ENCODE peak calls at places on chromosomes 12 and 14, in nine cellular contexts. One of them, this sample, is unnamed.

GRCh38 chr14:89600950-89601826 is 184.2 kb upstream of the FOXN3 start:
- DNase-seq in uterus: no peak
- DNase-seq in K562: no peak
- DNase-seq in HCT116: no peak
- DNase-seq in heart left ventricle: no peak
- DNase-seq in body of pancreas: no peak
- DNase-seq in stomach: no peak
- DNase-seq in suprapubic skin: no peak
- DNase-seq in H1: no peak
- DNase-seq in this sample: no peak

GRCh38 chr14:36659010-36659821 is 2.4 kb upstream of the PAX9 start:
- DNase-seq in uterus: no peak
- DNase-seq in K562: no peak
- DNase-seq in HCT116: no peak
- DNase-seq in heart left ventricle: no peak
- DNase-seq in body of pancreas: no peak
- DNase-seq in stomach: no peak
- DNase-seq in suprapubic skin: no peak
- DNase-seq in H1: no peak
- DNase-seq in this sample: no peak

GRCh38 chr14:20546877-20547276 is 14.0 kb downstream of the RNASE9 start:
- DNase-seq in uterus: no peak
- DNase-seq in K562: peak; percentile 12
- DNase-seq in HCT116: no peak
- DNase-seq in heart left ventricle: no peak
- DNase-seq in body of pancreas: no peak
- DNase-seq in stomach: no peak
- DNase-seq in suprapubic skin: no peak
- DNase-seq in H1: no peak
- DNase-seq in this sample: no peak

GRCh38 chr12:21551811-21552469 is 25.8 kb downstream of the SPX start:
- DNase-seq in uterus: no peak
- DNase-seq in K562: no peak
- DNase-seq in HCT116: no peak
- DNase-seq in heart left ventricle: no peak
- DNase-seq in body of pancreas: no peak
- DNase-seq in stomach: no peak
- DNase-seq in suprapubic skin: no peak
- DNase-seq in H1: no peak
- DNase-seq in this sample: no peak

GRCh38 chr12:62351326-62351725 is 91.1 kb downstream of the USP15 start:
- DNase-seq in uterus: no peak
- DNase-seq in K562: no peak
- DNase-seq in HCT116: no peak
- DNase-seq in heart left ventricle: no peak
- DNase-seq in body of pancreas: no peak
- DNase-seq in stomach: no peak
- DNase-seq in suprapubic skin: no peak
- DNase-seq in H1: no peak
- DNase-seq in this sample: no peak

GRCh38 chr12:53937596-53938275 is 895 bp upstream of the HOXC13 start:
- DNase-seq in uterus: no peak
- DNase-seq in K562: no peak
- DNase-seq in HCT116: no peak
- DNase-seq in heart left ventricle: no peak
- DNase-seq in body of pancreas: no peak
- DNase-seq in stomach: no peak
- DNase-seq in suprapubic skin: no peak
- DNase-seq in H1: no peak
- DNase-seq in this sample: no peak

GRCh38 chr14:32010561-32011188 is 66.4 kb upstream of the ARHGAP5 start:
- DNase-seq in uterus: no peak
- DNase-seq in K562: peak; percentile 49
- DNase-seq in HCT116: peak; percentile 73
- DNase-seq in heart left ventricle: no peak
- DNase-seq in body of pancreas: no peak
- DNase-seq in stomach: no peak
- DNase-seq in suprapubic skin: no peak
- DNase-seq in H1: no peak
- DNase-seq in this sample: peak; percentile 53

GRCh38 chr14:36268957-36269734 is 51.3 kb downstream of the MBIP start:
- DNase-seq in uterus: no peak
- DNase-seq in K562: no peak
- DNase-seq in HCT116: no peak
- DNase-seq in heart left ventricle: no peak
- DNase-seq in body of pancreas: no peak
- DNase-seq in stomach: no peak
- DNase-seq in suprapubic skin: no peak
- DNase-seq in H1: no peak
- DNase-seq in this sample: no peak

GRCh38 chr12:126952106-126953007 is 1314.6 kb upstream of the TMEM132C start:
- DNase-seq in uterus: no peak
- DNase-seq in K562: peak; percentile 16
- DNase-seq in HCT116: no peak
- DNase-seq in heart left ventricle: no peak
- DNase-seq in body of pancreas: no peak
- DNase-seq in stomach: no peak
- DNase-seq in suprapubic skin: no peak
- DNase-seq in H1: no peak
- DNase-seq in this sample: no peak

GRCh38 chr14:34018564-34019244 is 67.8 kb upstream of the EGLN3 start:
- DNase-seq in uterus: peak; percentile 59
- DNase-seq in K562: no peak
- DNase-seq in HCT116: no peak
- DNase-seq in heart left ventricle: peak; percentile 53
- DNase-seq in body of pancreas: no peak
- DNase-seq in stomach: no peak
- DNase-seq in suprapubic skin: peak; percentile 69
- DNase-seq in H1: no peak
- DNase-seq in this sample: no peak

GRCh38 chr12:56596815-56597214 is 33.3 kb downstream of the BAZ2A start:
- DNase-seq in uterus: no peak
- DNase-seq in K562: no peak
- DNase-seq in HCT116: no peak
- DNase-seq in heart left ventricle: no peak
- DNase-seq in body of pancreas: no peak
- DNase-seq in stomach: no peak
- DNase-seq in suprapubic skin: no peak
- DNase-seq in H1: no peak
- DNase-seq in this sample: no peak

GRCh38 chr14:65062096-65063075 is 39.9 kb downstream of the MAX start:
- DNase-seq in uterus: no peak
- DNase-seq in K562: no peak
- DNase-seq in HCT116: no peak
- DNase-seq in heart left ventricle: no peak
- DNase-seq in body of pancreas: no peak
- DNase-seq in stomach: no peak
- DNase-seq in suprapubic skin: no peak
- DNase-seq in H1: no peak
- DNase-seq in this sample: no peak

GRCh38 chr14:41229824-41230223 is 376.9 kb upstream of the LRFN5 start:
- DNase-seq in uterus: no peak
- DNase-seq in K562: no peak
- DNase-seq in HCT116: no peak
- DNase-seq in heart left ventricle: no peak
- DNase-seq in body of pancreas: no peak
- DNase-seq in stomach: no peak
- DNase-seq in suprapubic skin: no peak
- DNase-seq in H1: no peak
- DNase-seq in this sample: no peak

GRCh38 chr12:85641796-85642195 is 194.4 kb downstream of the RASSF9 start:
- DNase-seq in uterus: no peak
- DNase-seq in K562: no peak
- DNase-seq in HCT116: no peak
- DNase-seq in heart left ventricle: no peak
- DNase-seq in body of pancreas: no peak
- DNase-seq in stomach: no peak
- DNase-seq in suprapubic skin: no peak
- DNase-seq in H1: no peak
- DNase-seq in this sample: no peak

GRCh38 chr12:104710940-104711725 is 247.0 kb downstream of the SLC41A2 start:
- DNase-seq in uterus: no peak
- DNase-seq in K562: no peak
- DNase-seq in HCT116: no peak
- DNase-seq in heart left ventricle: no peak
- DNase-seq in body of pancreas: no peak
- DNase-seq in stomach: no peak
- DNase-seq in suprapubic skin: no peak
- DNase-seq in H1: no peak
- DNase-seq in this sample: no peak

GRCh38 chr12:52818376-52818775 is 4.5 kb upstream of the KRT4 start:
- DNase-seq in uterus: no peak
- DNase-seq in K562: no peak
- DNase-seq in HCT116: no peak
- DNase-seq in heart left ventricle: no peak
- DNase-seq in body of pancreas: no peak
- DNase-seq in stomach: no peak
- DNase-seq in suprapubic skin: no peak
- DNase-seq in H1: no peak
- DNase-seq in this sample: no peak

GRCh38 chr14:76976623-76977005 is 51.9 kb downstream of the IRF2BPL start:
- DNase-seq in uterus: no peak
- DNase-seq in K562: no peak
- DNase-seq in HCT116: no peak
- DNase-seq in heart left ventricle: no peak
- DNase-seq in body of pancreas: no peak
- DNase-seq in stomach: no peak
- DNase-seq in suprapubic skin: no peak
- DNase-seq in H1: no peak
- DNase-seq in this sample: no peak

GRCh38 chr14:76975865-76976622 is 52.5 kb downstream of the IRF2BPL start:
- DNase-seq in uterus: no peak
- DNase-seq in K562: peak; percentile 8
- DNase-seq in HCT116: no peak
- DNase-seq in heart left ventricle: no peak
- DNase-seq in body of pancreas: peak; percentile 50
- DNase-seq in stomach: no peak
- DNase-seq in suprapubic skin: no peak
- DNase-seq in H1: no peak
- DNase-seq in this sample: no peak

GRCh38 chr14:76981670-76982069 is 46.8 kb downstream of the IRF2BPL start:
- DNase-seq in uterus: no peak
- DNase-seq in K562: no peak
- DNase-seq in HCT116: no peak
- DNase-seq in heart left ventricle: no peak
- DNase-seq in body of pancreas: no peak
- DNase-seq in stomach: no peak
- DNase-seq in suprapubic skin: no peak
- DNase-seq in H1: no peak
- DNase-seq in this sample: no peak

GRCh38 chr14:76975051-76975450 is 53.5 kb downstream of the IRF2BPL start:
- DNase-seq in uterus: no peak
- DNase-seq in K562: no peak
- DNase-seq in HCT116: no peak
- DNase-seq in heart left ventricle: no peak
- DNase-seq in body of pancreas: no peak
- DNase-seq in stomach: no peak
- DNase-seq in suprapubic skin: no peak
- DNase-seq in H1: no peak
- DNase-seq in this sample: no peak

GRCh38 chr14:76977793-76978730 is 50.4 kb downstream of the IRF2BPL start:
- DNase-seq in uterus: peak; percentile 79
- DNase-seq in K562: peak; percentile 85
- DNase-seq in HCT116: no peak
- DNase-seq in heart left ventricle: peak; percentile 77
- DNase-seq in body of pancreas: peak; percentile 37
- DNase-seq in stomach: peak; percentile 41
- DNase-seq in suprapubic skin: peak; percentile 88
- DNase-seq in H1: no peak
- DNase-seq in this sample: peak; percentile 51
- TF ChIP-seq POLR2A in uterus: no peak
- TF ChIP-seq POLR2A in K562: no peak
- TF ChIP-seq POLR2A in HCT116: no peak
- TF ChIP-seq POLR2A in heart left ventricle: no peak
- TF ChIP-seq POLR2A in body of pancreas: no peak
- TF ChIP-seq POLR2A in stomach: no peak
- TF ChIP-seq POLR2A in suprapubic skin: no peak
- TF ChIP-seq POLR2A in H1: no peak
- TF ChIP-seq POLR2A in this sample: no peak

DNA sequence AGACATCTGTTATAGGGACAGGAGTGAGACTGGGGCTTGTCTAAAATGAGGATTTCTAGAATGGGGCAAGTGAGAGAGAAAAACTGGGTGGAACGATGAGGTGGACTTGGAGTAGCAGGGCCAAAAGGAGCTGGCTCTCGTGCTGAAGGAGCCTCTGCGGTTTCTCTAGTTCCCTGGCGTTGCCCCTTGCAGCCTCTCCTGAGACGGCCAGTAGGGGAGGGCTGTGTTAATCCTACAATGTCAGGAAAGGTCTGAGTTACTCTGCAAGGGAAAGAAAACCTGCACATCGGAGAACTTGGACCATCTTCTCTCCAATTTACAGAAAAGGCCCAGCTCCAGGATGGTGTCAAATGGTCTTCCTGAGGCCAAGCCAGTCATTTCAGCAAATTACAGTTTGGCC is 963.8 kb upstream of the FLRT2 start:
- DNase-seq in uterus: no peak
- DNase-seq in K562: no peak
- DNase-seq in HCT116: no peak
- DNase-seq in heart left ventricle: no peak
- DNase-seq in body of pancreas: no peak
- DNase-seq in stomach: no peak
- DNase-seq in suprapubic skin: no peak
- DNase-seq in H1: no peak
- DNase-seq in this sample: no peak
- H3K9me3 ChIP-seq in uterus: no peaks in the 10 kb centered on the region
- H3K9me3 ChIP-seq in K562: no peaks in the 10 kb centered on the region
- H3K9me3 ChIP-seq in HCT116: peaks cover 3% of the 10 kb centered on the region
- H3K9me3 ChIP-seq in heart left ventricle: no peaks in the 10 kb centered on the region
- H3K9me3 ChIP-seq in body of pancreas: no peaks in the 10 kb centered on the region
- H3K9me3 ChIP-seq in stomach: no peaks in the 10 kb centered on the region
- H3K9me3 ChIP-seq in suprapubic skin: no peaks in the 10 kb centered on the region
- H3K9me3 ChIP-seq in H1: no peaks in the 10 kb centered on the region
- H3K9me3 ChIP-seq in this sample: no peaks in the 10 kb centered on the region

GRCh38 chr12:31759621-31760459 is 31.0 kb upstream of the AMN1 start:
- DNase-seq in uterus: no peak
- DNase-seq in K562: no peak
- DNase-seq in HCT116: no peak
- DNase-seq in heart left ventricle: no peak
- DNase-seq in body of pancreas: peak; percentile 16
- DNase-seq in stomach: no peak
- DNase-seq in suprapubic skin: no peak
- DNase-seq in H1: no peak
- DNase-seq in this sample: no peak

GRCh38 chr12:31752450-31752849 is 23.6 kb upstream of the AMN1 start:
- DNase-seq in uterus: no peak
- DNase-seq in K562: no peak
- DNase-seq in HCT116: no peak
- DNase-seq in heart left ventricle: peak; percentile 31
- DNase-seq in body of pancreas: no peak
- DNase-seq in stomach: no peak
- DNase-seq in suprapubic skin: no peak
- DNase-seq in H1: no peak
- DNase-seq in this sample: no peak

GRCh38 chr12:31756977-31757420 is 28.2 kb upstream of the AMN1 start:
- DNase-seq in uterus: no peak
- DNase-seq in K562: peak; percentile 70
- DNase-seq in HCT116: peak; percentile 52
- DNase-seq in heart left ventricle: no peak
- DNase-seq in body of pancreas: no peak
- DNase-seq in stomach: peak; percentile 36
- DNase-seq in suprapubic skin: no peak
- DNase-seq in H1: no peak
- DNase-seq in this sample: no peak
- H3K4me1 ChIP-seq in uterus: no peaks in the 10 kb centered on the region
- H3K4me1 ChIP-seq in K562: peaks cover 7% of the 10 kb centered on the region
- H3K4me1 ChIP-seq in HCT116: peaks cover 43% of the 10 kb centered on the region
- H3K4me1 ChIP-seq in heart left ventricle: no peaks in the 10 kb centered on the region
- H3K4me1 ChIP-seq in body of pancreas: peaks cover 11% of the 10 kb centered on the region
- H3K4me1 ChIP-seq in stomach: peaks cover 10% of the 10 kb centered on the region
- H3K4me1 ChIP-seq in suprapubic skin: no peaks in the 10 kb centered on the region
- H3K4me1 ChIP-seq in H1: no peaks in the 10 kb centered on the region
- H3K4me1 ChIP-seq in this sample: no peaks in the 10 kb centered on the region

GRCh38 chr12:89416049-89416792 is 63.9 kb upstream of the DUSP6 start:
- DNase-seq in uterus: no peak
- DNase-seq in K562: no peak
- DNase-seq in HCT116: no peak
- DNase-seq in heart left ventricle: no peak
- DNase-seq in body of pancreas: no peak
- DNase-seq in stomach: no peak
- DNase-seq in suprapubic skin: no peak
- DNase-seq in H1: no peak
- DNase-seq in this sample: no peak
- TF ChIP-seq POLR2A in uterus: no peak
- TF ChIP-seq POLR2A in K562: no peak
- TF ChIP-seq POLR2A in HCT116: no peak
- TF ChIP-seq POLR2A in heart left ventricle: no peak
- TF ChIP-seq POLR2A in body of pancreas: no peak
- TF ChIP-seq POLR2A in stomach: no peak
- TF ChIP-seq POLR2A in suprapubic skin: no peak
- TF ChIP-seq POLR2A in H1: no peak
- TF ChIP-seq POLR2A in this sample: no peak

This sample was measured in adrenal gland.